ENCODE peak calls at places on chromosomes 1 and 21, in nine cellular contexts. S, Y, L, X, I, N, G, P and A are unnamed samples.

GRCh38 chr1:35866998-35867397 is 16.0 kb upstream of the AGO1 start:
- DNase-seq in S (no peak), Y (no peak), L (no peak), X (no peak), I (no peak), N (no peak), G (no peak), P (no peak), A (no peak)

GRCh38 chr1:241841661-241842060 is 6.3 kb upstream of the EXO1 start:
- DNase-seq in S (no peak), Y (no peak), L (no peak), X (no peak), I (no peak), N (no peak), G (no peak), P (no peak), A (no peak)

GRCh38 chr1:35188578-35189392 is 4.2 kb downstream of the SFPQ start:
- DNase-seq in S (no peak), Y (no peak), L (no peak), X (no peak), I (no peak), N (no peak), G (no peak), P (no peak), A (no peak)

GRCh38 chr1:234437423-234438171 is 41.4 kb downstream of the TARBP1 start:
- DNase-seq in S (no peak), Y (no peak), L (peak; percentile 70), X (peak; percentile 36), I (peak; percentile 13), N (no peak), G (no peak), P (no peak), A (peak; percentile 13)

GRCh38 chr21:33028759-33029511 is 3.2 kb downstream of the OLIG2 start:
- DNase-seq in S (no peak), Y (peak; percentile 72), L (peak; percentile 62), X (peak; percentile 48), I (no peak), N (no peak), G (no peak), P (no peak), A (no peak)

GRCh38 chr21:29613021-29613420 is 314.3 kb downstream of the BACH1 start:
- DNase-seq in S (no peak), Y (no peak), L (no peak), X (peak; percentile 10), I (no peak), N (no peak), G (no peak), P (no peak), A (peak; percentile 9)

GRCh38 chr1:93253471-93253870 is 72.9 kb downstream of the CCDC18 start:
- DNase-seq in S (no peak), Y (no peak), L (no peak), X (no peak), I (no peak), N (no peak), G (no peak), P (no peak), A (no peak)

GRCh38 chr1:176604461-176604860 is 141.5 kb downstream of the PAPPA2 start:
- DNase-seq in S (no peak), Y (no peak), L (no peak), X (no peak), I (no peak), N (no peak), G (no peak), P (no peak), A (no peak)

GRCh38 chr21:45364464-45365185 is 40.3 kb upstream of the COL18A1 start:
- DNase-seq in S (peak; percentile 81), Y (peak; percentile 25), L (peak; percentile 89), X (peak; percentile 70), I (peak; percentile 79), N (peak; percentile 63), G (no peak), P (peak; percentile 63), A (no peak)

GRCh38 chr1:152506899-152507498 is 3.6 kb upstream of the LCE5A start:
- DNase-seq in S (no peak), Y (no peak), L (no peak), X (no peak), I (no peak), N (no peak), G (no peak), P (no peak), A (no peak)

GRCh38 chr21:44870748-44871495 is 2.6 kb downstream of the PTTG1IP start:
- DNase-seq in S (peak; percentile 72), Y (no peak), L (no peak), X (no peak), I (peak; percentile 68), N (no peak), G (no peak), P (peak; percentile 87), A (peak; percentile 39)

GRCh38 chr1:26220199-26220912 is 13.6 kb upstream of the CEP85 start:
- DNase-seq in S (no peak), Y (no peak), L (peak; percentile 22), X (no peak), I (no peak), N (no peak), G (no peak), P (no peak), A (no peak)

GRCh38 chr1:89873757-89874156 is 52.9 kb downstream of the LRRC8D start:
- DNase-seq in S (no peak), Y (no peak), L (no peak), X (peak; percentile 82), I (no peak), N (no peak), G (no peak), P (no peak), A (no peak)

GRCh38 chr1:11880911-11881748 is 22.4 kb upstream of the NPPB start:
- DNase-seq in S (no peak), Y (no peak), L (peak; percentile 80), X (no peak), I (peak; percentile 90), N (no peak), G (no peak), P (peak; percentile 96), A (no peak)

GRCh38 chr1:157325220-157325619 is 187.0 kb upstream of the ETV3 start:
- DNase-seq in S (no peak), Y (no peak), L (no peak), X (no peak), I (no peak), N (no peak), G (no peak), P (no peak), A (no peak)

GRCh38 chr1:165842363-165843129 is 15.1 kb downstream of the UCK2 start:
- DNase-seq in S (no peak), Y (no peak), L (no peak), X (peak; percentile 48), I (peak; percentile 29), N (no peak), G (no peak), P (no peak), A (peak; percentile 68)

GRCh38 chr1:95169544-95169943 is 52.4 kb downstream of the TLCD4 start:
- DNase-seq in S (no peak), Y (no peak), L (no peak), X (peak; percentile 13), I (no peak), N (no peak), G (no peak), P (no peak), A (peak; percentile 73)

GRCh38 chr1:183993132-183993531 is 44.4 kb downstream of the COLGALT2 start:
- DNase-seq in S (no peak), Y (no peak), L (no peak), X (no peak), I (no peak), N (no peak), G (no peak), P (no peak), A (no peak)

GRCh38 chr1:2319291-2319690 is 72.1 kb downstream of the MORN1 start:
- DNase-seq in S (no peak), Y (no peak), L (no peak), X (no peak), I (no peak), N (no peak), G (no peak), P (no peak), A (no peak)

DNA sequence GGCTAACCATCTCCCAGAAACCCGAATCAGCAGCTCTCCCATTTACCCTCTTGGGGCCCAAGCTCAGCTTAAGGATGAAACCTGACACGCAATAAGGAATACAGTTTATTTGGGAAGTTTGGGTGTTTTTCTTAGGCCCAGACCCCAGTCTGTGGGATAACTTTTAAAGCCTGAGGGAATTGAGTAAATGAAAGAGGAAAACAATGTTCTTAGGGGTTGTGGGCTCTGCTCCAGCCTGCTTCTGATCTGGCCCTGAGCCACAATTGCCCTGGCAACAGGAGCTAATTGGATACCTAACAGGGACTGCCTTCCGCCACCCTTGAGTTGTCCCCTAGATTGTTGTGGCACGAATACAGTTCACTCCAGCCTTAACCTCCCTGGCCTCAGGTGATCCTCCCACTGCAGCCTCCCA is 20.1 kb downstream of the DYRK3 start:
- DNase-seq in S (no peak), Y (no peak), L (no peak), X (no peak), I (no peak), N (no peak), G (no peak), P (no peak), A (no peak)
- H3K4me1 ChIP-seq in S (peaks cover 13% of the 10 kb centered on the region), Y (peaks cover 21% of the 10 kb centered on the region), L (no peaks in the 10 kb centered on the region), X (no peaks in the 10 kb centered on the region), I (peaks cover 77% of the 10 kb centered on the region), N (peaks cover 3% of the 10 kb centered on the region), G (peaks cover 15% of the 10 kb centered on the region), P (peaks cover 26% of the 10 kb centered on the region), A (peaks cover 6% of the 10 kb centered on the region)

GRCh38 chr1:45518910-45519309 is 2.8 kb downstream of the PRDX1 start:
- DNase-seq in S (no peak), Y (peak; percentile 39), L (no peak), X (no peak), I (no peak), N (no peak), G (no peak), P (no peak), A (no peak)
- H3K4me3 ChIP-seq in S (no peak overlapping the region), Y (no peak overlapping the region), L (no peak overlapping the region), X (peak overlapping the region; percentile 98), I (no peak overlapping the region), N (peak overlapping the region; percentile 0), G (peak overlapping the region; percentile 25), P (peak overlapping the region; percentile 89), A (peak overlapping the region; percentile 24)

DNA sequence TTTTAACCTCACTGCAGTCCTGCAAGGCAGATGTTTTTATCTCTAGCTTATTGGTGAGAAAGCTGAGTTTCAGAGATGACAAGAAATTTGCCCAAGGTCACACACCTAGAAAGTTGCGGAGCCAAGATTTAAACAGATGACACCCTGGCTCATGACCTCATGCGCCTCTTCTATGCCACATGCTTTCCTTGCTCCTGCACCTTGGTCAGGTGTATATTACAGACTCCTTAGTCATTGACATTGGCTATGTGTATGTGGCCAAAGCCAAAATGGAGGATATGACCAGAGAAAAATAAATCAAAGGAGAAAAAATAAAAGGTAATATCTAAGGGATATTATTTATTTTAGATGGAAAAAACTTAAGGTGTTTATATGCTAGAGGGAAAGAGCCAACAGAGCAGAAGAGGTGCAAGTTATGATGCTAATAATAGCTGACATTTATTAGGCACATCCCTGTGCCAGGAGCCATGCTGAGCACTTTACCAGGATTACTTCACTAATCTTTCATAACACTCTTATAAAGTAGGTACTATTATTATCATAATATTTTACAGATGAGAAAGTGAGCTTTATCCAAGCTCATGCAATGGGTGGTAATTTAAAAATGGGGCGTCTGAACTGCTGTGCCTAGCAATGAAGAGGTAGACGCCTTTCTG is 13.8 kb upstream of the MYOC start:
- DNase-seq in S (no peak), Y (no peak), L (peak; percentile 73), X (no peak), I (peak; percentile 20), N (no peak), G (no peak), P (no peak), A (no peak)
- H3K4me1 ChIP-seq in S (no peaks in the 10 kb centered on the region), Y (peaks cover 17% of the 10 kb centered on the region), L (no peaks in the 10 kb centered on the region), X (peaks cover 23% of the 10 kb centered on the region), I (peaks cover 5% of the 10 kb centered on the region), N (no peaks in the 10 kb centered on the region), G (no peaks in the 10 kb centered on the region), P (peaks cover 2% of the 10 kb centered on the region), A (no peaks in the 10 kb centered on the region)

GRCh38 chr1:7781923-7782495 is 2.1 kb upstream of the PER3 start:
- DNase-seq in S (no peak), Y (no peak), L (no peak), X (no peak), I (no peak), N (no peak), G (peak; percentile 60), P (no peak), A (peak; percentile 89)
- H3K4me3 ChIP-seq in S (no peak overlapping the region), Y (no peak overlapping the region), L (no peak overlapping the region), X (no peak overlapping the region), I (no peak overlapping the region), N (no peak overlapping the region), G (peak overlapping the region; percentile 6), P (no peak overlapping the region), A (peak overlapping the region; percentile 14)